ENCODE peak calls at places on chromosomes 5 and 9, in ten cellular contexts. L is A172, E is ELR, Q is NCI-H2171 treated with DMSO at 0.1 percent for 48 hours, O is GM23248, H is GM03348, D is GM06990, Y is Peyer's patch, K is SJCRH30, C is T-cell. U is an unnamed sample.

GRCh38 chr5:112186401-112186990 is 232.6 kb downstream of the EPB41L4A start:
- DNase-seq in H (peak), C (no peak), K (peak), L (peak), Q (peak), E (peak), O (peak), D (no peak), Y (no peak), U (no peak)

GRCh38 chr5:14190194-14191164 is 47.3 kb downstream of the TRIO start:
- DNase-seq in Q (peak), L (peak), O (peak), C (no peak), D (no peak), H (peak), E (peak), K (peak), Y (no peak), U (no peak)

GRCh38 chr9:97954550-97954989 is 16.6 kb upstream of the HEMGN start:
- DNase-seq in Q (peak), K (peak), D (peak), L (peak), O (peak), E (peak), Y (no peak), C (peak), H (peak), U (peak)

GRCh38 chr5:14595189-14595588 is 13.6 kb downstream of the OTULINL start:
- DNase-seq in L (no peak), Y (no peak), H (no peak), Q (no peak), C (no peak), D (no peak), E (no peak), O (no peak), K (no peak), U (no peak)

GRCh38 chr5:177302354-177303110 is 987 bp downstream of the RAB24 start:
- DNase-seq in Y (no peak), Q (no peak), O (peak), E (peak), L (no peak), H (peak), D (no peak), C (no peak), K (no peak), U (peak)

GRCh38 chr9:121278535-121279169 is 10.7 kb downstream of the GSN start:
- DNase-seq in E (peak), C (no peak), L (peak), H (peak), D (no peak), Q (peak), Y (no peak), K (peak), O (peak), U (peak)

GRCh38 chr9:93256878-93257807 is 73.2 kb downstream of the WNK2 start:
- DNase-seq in O (no peak), E (no peak), H (no peak), C (no peak), D (no peak), Y (no peak), Q (no peak), K (no peak), L (no peak), U (peak)

GRCh38 chr5:172866802-172867748 is 33.0 kb downstream of the ERGIC1 start:
- DNase-seq in O (no peak), Y (no peak), Q (no peak), K (peak), L (no peak), D (no peak), C (no peak), H (no peak), E (no peak), U (no peak)

GRCh38 chr9:109314011-109314531 is 6.8 kb downstream of the EPB41L4B start:
- DNase-seq in Q (no peak), K (no peak), E (no peak), Y (peak), O (no peak), L (no peak), C (no peak), H (no peak), D (no peak), U (no peak)

GRCh38 chr9:131872006-131872405 is 132.1 kb upstream of the RAPGEF1 start:
- DNase-seq in O (no peak), C (no peak), E (no peak), Q (no peak), D (no peak), Y (no peak), H (no peak), K (peak), L (no peak), U (peak)

U was measured in osteoblast.